ENCODE peak calls at places on chromosomes 11 and 22, in nine cellular contexts. One of them, this sample, is unnamed.

GRCh38 chr11:124754309-124754708 is 2.3 kb upstream of the VSIG2 start:
- DNase-seq in psoas muscle: no peak
- DNase-seq in cardiac muscle cell: no peak
- DNase-seq in HCT116: no peak
- DNase-seq in Panc1: no peak
- DNase-seq in AG04450: no peak
- DNase-seq in lower leg skin: no peak
- DNase-seq in adrenal gland: no peak
- DNase-seq in fibroblast of mammary gland: no peak
- DNase-seq in this sample: no peak

GRCh38 chr11:44223261-44223660 is 86.7 kb downstream of the ALX4 start:
- DNase-seq in psoas muscle: no peak
- DNase-seq in cardiac muscle cell: no peak
- DNase-seq in HCT116: no peak
- DNase-seq in Panc1: no peak
- DNase-seq in AG04450: no peak
- DNase-seq in lower leg skin: no peak
- DNase-seq in adrenal gland: no peak
- DNase-seq in fibroblast of mammary gland: peak; percentile 66
- DNase-seq in this sample: no peak

GRCh38 chr11:133011604-133012003 is 520.7 kb downstream of the OPCML start:
- DNase-seq in psoas muscle: no peak
- DNase-seq in cardiac muscle cell: no peak
- DNase-seq in HCT116: no peak
- DNase-seq in Panc1: no peak
- DNase-seq in AG04450: no peak
- DNase-seq in lower leg skin: no peak
- DNase-seq in adrenal gland: no peak
- DNase-seq in fibroblast of mammary gland: no peak
- DNase-seq in this sample: no peak

GRCh38 chr11:123125169-123125568 is 63.2 kb upstream of the HSPA8 start:
- DNase-seq in psoas muscle: no peak
- DNase-seq in cardiac muscle cell: no peak
- DNase-seq in HCT116: no peak
- DNase-seq in Panc1: no peak
- DNase-seq in AG04450: no peak
- DNase-seq in lower leg skin: no peak
- DNase-seq in adrenal gland: no peak
- DNase-seq in fibroblast of mammary gland: no peak
- DNase-seq in this sample: no peak

GRCh38 chr11:113446938-113447337 is 28.3 kb downstream of the DRD2 start:
- DNase-seq in psoas muscle: no peak
- DNase-seq in cardiac muscle cell: no peak
- DNase-seq in HCT116: no peak
- DNase-seq in Panc1: no peak
- DNase-seq in AG04450: no peak
- DNase-seq in lower leg skin: no peak
- DNase-seq in adrenal gland: no peak
- DNase-seq in fibroblast of mammary gland: no peak
- DNase-seq in this sample: no peak

GRCh38 chr11:126630488-126630887 is 275.0 kb downstream of the ST3GAL4 start:
- DNase-seq in psoas muscle: no peak
- DNase-seq in cardiac muscle cell: no peak
- DNase-seq in HCT116: no peak
- DNase-seq in Panc1: no peak
- DNase-seq in AG04450: no peak
- DNase-seq in lower leg skin: peak; percentile 68
- DNase-seq in adrenal gland: no peak
- DNase-seq in fibroblast of mammary gland: no peak
- DNase-seq in this sample: no peak

GRCh38 chr11:36352919-36353318 is 56.8 kb downstream of the PRR5L start:
- DNase-seq in psoas muscle: no peak
- DNase-seq in cardiac muscle cell: no peak
- DNase-seq in HCT116: no peak
- DNase-seq in Panc1: no peak
- DNase-seq in AG04450: no peak
- DNase-seq in lower leg skin: no peak
- DNase-seq in adrenal gland: no peak
- DNase-seq in fibroblast of mammary gland: no peak
- DNase-seq in this sample: no peak

GRCh38 chr11:15829312-15829711 is 527.0 kb downstream of the SOX6 start:
- DNase-seq in psoas muscle: no peak
- DNase-seq in cardiac muscle cell: no peak
- DNase-seq in HCT116: no peak
- DNase-seq in Panc1: no peak
- DNase-seq in AG04450: no peak
- DNase-seq in lower leg skin: no peak
- DNase-seq in adrenal gland: no peak
- DNase-seq in fibroblast of mammary gland: no peak
- DNase-seq in this sample: no peak

GRCh38 chr11:38123673-38124072 is 1525.6 kb upstream of the RAG2 start:
- DNase-seq in psoas muscle: no peak
- DNase-seq in cardiac muscle cell: no peak
- DNase-seq in HCT116: no peak
- DNase-seq in Panc1: no peak
- DNase-seq in AG04450: no peak
- DNase-seq in lower leg skin: no peak
- DNase-seq in adrenal gland: no peak
- DNase-seq in fibroblast of mammary gland: no peak
- DNase-seq in this sample: no peak

GRCh38 chr11:113241190-113242051 is 73.0 kb upstream of the TTC12 start:
- DNase-seq in psoas muscle: no peak
- DNase-seq in cardiac muscle cell: no peak
- DNase-seq in HCT116: no peak
- DNase-seq in Panc1: no peak
- DNase-seq in AG04450: no peak
- DNase-seq in lower leg skin: no peak
- DNase-seq in adrenal gland: no peak
- DNase-seq in fibroblast of mammary gland: peak; percentile 5
- DNase-seq in this sample: no peak

GRCh38 chr11:704189-704798 is 1.7 kb upstream of the EPS8L2 start:
- DNase-seq in psoas muscle: no peak
- DNase-seq in cardiac muscle cell: no peak
- DNase-seq in HCT116: no peak
- DNase-seq in Panc1: no peak
- DNase-seq in AG04450: no peak
- DNase-seq in lower leg skin: no peak
- DNase-seq in adrenal gland: no peak
- DNase-seq in fibroblast of mammary gland: no peak
- DNase-seq in this sample: no peak

GRCh38 chr11:705646-706438 is at the start of gene EPS8L2:
- DNase-seq in psoas muscle: peak; percentile 34
- DNase-seq in cardiac muscle cell: no peak
- DNase-seq in HCT116: no peak
- DNase-seq in Panc1: no peak
- DNase-seq in AG04450: no peak
- DNase-seq in lower leg skin: no peak
- DNase-seq in adrenal gland: no peak
- DNase-seq in fibroblast of mammary gland: no peak
- DNase-seq in this sample: no peak

GRCh38 chr11:706439-706956 is 467 bp downstream of the EPS8L2 start:
- DNase-seq in psoas muscle: peak; percentile 63
- DNase-seq in cardiac muscle cell: no peak
- DNase-seq in HCT116: no peak
- DNase-seq in Panc1: no peak
- DNase-seq in AG04450: no peak
- DNase-seq in lower leg skin: no peak
- DNase-seq in adrenal gland: no peak
- DNase-seq in fibroblast of mammary gland: peak; percentile 56
- DNase-seq in this sample: no peak

GRCh38 chr11:703515-703914 is 2.5 kb upstream of the EPS8L2 start:
- DNase-seq in psoas muscle: no peak
- DNase-seq in cardiac muscle cell: no peak
- DNase-seq in HCT116: no peak
- DNase-seq in Panc1: no peak
- DNase-seq in AG04450: no peak
- DNase-seq in lower leg skin: no peak
- DNase-seq in adrenal gland: no peak
- DNase-seq in fibroblast of mammary gland: no peak
- DNase-seq in this sample: no peak

DNA sequence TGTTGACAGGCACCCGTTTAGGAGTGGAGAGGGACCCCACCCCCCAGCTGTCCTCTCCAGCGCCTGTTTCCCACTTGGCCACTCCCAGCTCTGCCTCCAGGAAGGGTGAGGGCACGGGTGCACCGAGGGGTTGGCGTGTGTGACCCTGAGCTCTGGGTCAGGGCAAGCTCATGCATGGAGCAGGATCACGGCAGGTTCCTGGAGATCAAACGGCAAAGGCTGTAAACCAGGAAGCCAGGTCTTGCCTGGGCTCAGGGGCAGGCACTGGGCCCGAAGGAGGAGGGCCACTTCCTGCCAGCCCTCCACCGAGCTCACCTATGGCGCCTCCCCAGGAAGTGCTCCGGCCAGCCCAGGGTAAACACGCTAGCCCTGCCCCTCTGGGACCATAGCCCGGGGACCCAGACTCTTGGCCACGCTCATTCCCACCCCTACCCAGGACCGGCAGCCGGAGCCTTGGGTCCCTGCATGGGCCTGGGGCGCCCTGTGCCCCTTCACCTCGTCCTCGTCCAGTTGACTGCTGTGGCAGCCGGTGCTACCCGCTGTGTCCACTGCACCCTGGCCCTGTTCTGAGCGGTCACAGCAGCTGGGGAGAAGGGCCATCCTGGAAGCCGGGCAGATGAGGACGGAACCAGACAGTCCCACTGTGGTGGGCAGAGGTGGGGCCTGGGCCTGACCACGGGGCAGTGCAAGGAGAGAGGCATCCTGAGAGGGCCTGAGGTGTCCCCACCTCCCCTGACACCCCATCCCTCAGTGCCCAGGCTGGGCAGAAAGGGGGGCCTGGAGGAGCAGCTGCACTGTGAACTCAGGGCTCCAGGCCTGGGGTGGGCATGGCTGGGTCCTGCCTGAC is 1.0 kb upstream of the EPS8L2 start:
- DNase-seq in psoas muscle: no peak
- DNase-seq in cardiac muscle cell: no peak
- DNase-seq in HCT116: no peak
- DNase-seq in Panc1: no peak
- DNase-seq in AG04450: no peak
- DNase-seq in lower leg skin: no peak
- DNase-seq in adrenal gland: no peak
- DNase-seq in fibroblast of mammary gland: no peak
- DNase-seq in this sample: no peak
- H3K4me3 ChIP-seq in psoas muscle: peak overlapping the region; percentile 43
- H3K4me3 ChIP-seq in cardiac muscle cell: no peak overlapping the region
- H3K4me3 ChIP-seq in HCT116: peak overlapping the region; percentile 87
- H3K4me3 ChIP-seq in Panc1: peak overlapping the region; percentile 91
- H3K4me3 ChIP-seq in AG04450: peak overlapping the region; percentile 67
- H3K4me3 ChIP-seq in lower leg skin: no peak overlapping the region
- H3K4me3 ChIP-seq in adrenal gland: no peak overlapping the region
- H3K4me3 ChIP-seq in fibroblast of mammary gland: peak overlapping the region; percentile 25
- H3K4me3 ChIP-seq in this sample: peak overlapping the region; percentile 64

GRCh38 chr22:44936201-44936600 is 73.6 kb downstream of the PHF21B start:
- DNase-seq in psoas muscle: no peak
- DNase-seq in cardiac muscle cell: no peak
- DNase-seq in HCT116: no peak
- DNase-seq in Panc1: no peak
- DNase-seq in AG04450: no peak
- DNase-seq in lower leg skin: no peak
- DNase-seq in adrenal gland: no peak
- DNase-seq in fibroblast of mammary gland: no peak
- DNase-seq in this sample: no peak
- TF ChIP-seq CTCF in psoas muscle: no peak
- TF ChIP-seq CTCF in cardiac muscle cell: no peak
- TF ChIP-seq CTCF in HCT116: no peak
- TF ChIP-seq CTCF in Panc1: no peak
- TF ChIP-seq CTCF in AG04450: no peak
- TF ChIP-seq CTCF in lower leg skin: no peak
- TF ChIP-seq CTCF in adrenal gland: no peak
- TF ChIP-seq CTCF in fibroblast of mammary gland: no peak
- TF ChIP-seq CTCF in this sample: no peak

GRCh38 chr11:74311352-74311926 is at the start of gene P4HA3:
- DNase-seq in psoas muscle: peak; percentile 73
- DNase-seq in cardiac muscle cell: peak; percentile 68
- DNase-seq in HCT116: peak; percentile 18
- DNase-seq in Panc1: no peak
- DNase-seq in AG04450: no peak
- DNase-seq in lower leg skin: peak; percentile 92
- DNase-seq in adrenal gland: peak; percentile 79
- DNase-seq in fibroblast of mammary gland: peak; percentile 44
- DNase-seq in this sample: peak; percentile 69

GRCh38 chr11:74312321-74312720 is 881 bp upstream of the P4HA3 start:
- DNase-seq in psoas muscle: no peak
- DNase-seq in cardiac muscle cell: no peak
- DNase-seq in HCT116: no peak
- DNase-seq in Panc1: no peak
- DNase-seq in AG04450: no peak
- DNase-seq in lower leg skin: no peak
- DNase-seq in adrenal gland: no peak
- DNase-seq in fibroblast of mammary gland: peak; percentile 20
- DNase-seq in this sample: no peak

GRCh38 chr11:74306440-74307175 is 4.8 kb downstream of the P4HA3 start:
- DNase-seq in psoas muscle: no peak
- DNase-seq in cardiac muscle cell: no peak
- DNase-seq in HCT116: no peak
- DNase-seq in Panc1: no peak
- DNase-seq in AG04450: no peak
- DNase-seq in lower leg skin: no peak
- DNase-seq in adrenal gland: no peak
- DNase-seq in fibroblast of mammary gland: peak; percentile 69
- DNase-seq in this sample: no peak

GRCh38 chr11:74307409-74307808 is 4.0 kb downstream of the P4HA3 start:
- DNase-seq in psoas muscle: no peak
- DNase-seq in cardiac muscle cell: peak; percentile 9
- DNase-seq in HCT116: no peak
- DNase-seq in Panc1: no peak
- DNase-seq in AG04450: no peak
- DNase-seq in lower leg skin: no peak
- DNase-seq in adrenal gland: peak; percentile 54
- DNase-seq in fibroblast of mammary gland: peak; percentile 76
- DNase-seq in this sample: no peak

DNA sequence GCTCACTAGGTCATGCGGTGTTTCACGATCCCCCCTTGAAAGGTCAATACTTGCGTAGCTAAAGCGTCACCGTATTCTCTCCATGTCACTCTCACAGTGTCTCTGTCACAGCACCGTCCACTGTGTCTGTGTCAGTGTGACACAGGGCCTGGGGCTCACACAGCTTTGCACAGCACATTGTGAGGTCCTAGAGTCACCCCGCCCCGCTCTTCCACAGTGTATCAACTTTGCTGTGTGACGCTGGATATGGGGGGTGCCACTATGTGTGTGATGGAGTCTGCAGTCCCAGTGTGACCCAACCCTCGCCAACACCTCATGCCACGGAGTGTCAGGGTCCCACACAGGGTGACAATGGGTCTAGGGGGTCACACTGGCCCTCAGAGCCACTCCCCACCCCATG is 583 bp downstream of the P4HA3 start:
- DNase-seq in psoas muscle: no peak
- DNase-seq in cardiac muscle cell: no peak
- DNase-seq in HCT116: no peak
- DNase-seq in Panc1: no peak
- DNase-seq in AG04450: no peak
- DNase-seq in lower leg skin: no peak
- DNase-seq in adrenal gland: no peak
- DNase-seq in fibroblast of mammary gland: no peak
- DNase-seq in this sample: no peak
- H3K4me3 ChIP-seq in psoas muscle: peak overlapping the region; percentile 76
- H3K4me3 ChIP-seq in cardiac muscle cell: peak overlapping the region; percentile 28
- H3K4me3 ChIP-seq in HCT116: peak overlapping the region; percentile 23
- H3K4me3 ChIP-seq in Panc1: peak overlapping the region; percentile 55
- H3K4me3 ChIP-seq in AG04450: peak overlapping the region; percentile 64
- H3K4me3 ChIP-seq in lower leg skin: no peak overlapping the region
- H3K4me3 ChIP-seq in adrenal gland: no peak overlapping the region
- H3K4me3 ChIP-seq in fibroblast of mammary gland: peak overlapping the region; percentile 61
- H3K4me3 ChIP-seq in this sample: peak overlapping the region; percentile 69

GRCh38 chr11:94576306-94576705 is 9.1 kb downstream of the PIWIL4 start:
- DNase-seq in psoas muscle: no peak
- DNase-seq in cardiac muscle cell: no peak
- DNase-seq in HCT116: no peak
- DNase-seq in Panc1: no peak
- DNase-seq in AG04450: no peak
- DNase-seq in lower leg skin: no peak
- DNase-seq in adrenal gland: no peak
- DNase-seq in fibroblast of mammary gland: no peak
- DNase-seq in this sample: no peak
- TF ChIP-seq CTCF in psoas muscle: no peak
- TF ChIP-seq CTCF in cardiac muscle cell: no peak
- TF ChIP-seq CTCF in HCT116: no peak
- TF ChIP-seq CTCF in Panc1: no peak
- TF ChIP-seq CTCF in AG04450: no peak
- TF ChIP-seq CTCF in lower leg skin: no peak
- TF ChIP-seq CTCF in adrenal gland: no peak
- TF ChIP-seq CTCF in fibroblast of mammary gland: no peak
- TF ChIP-seq CTCF in this sample: no peak